ENCODE peak calls at places on chromosomes 1 and 21, in ten cellular contexts. D is cardiac muscle cell, X is PC-3, P is psoas muscle, T is T-helper 2 cell, S is astrocyte of the spinal cord, Y is GM12878, R is caudate nucleus, J is GM12891, U is cardiac fibroblast. C is an unnamed sample.

GRCh38 chr1:92408825-92409224 is 77.9 kb downstream of the GFI1 start:
- DNase-seq in P (no peak), U (peak), X (peak), S (peak), R (no peak), J (no peak), Y (no peak), T (no peak), D (peak), C (no peak)

GRCh38 chr21:45034556-45035476 is 39.6 kb upstream of the ADARB1 start:
- DNase-seq in X (no peak), U (no peak), Y (no peak), T (no peak), R (no peak), J (no peak), D (no peak), S (no peak), P (no peak), C (no peak)

GRCh38 chr1:41883507-41883906 is 35.2 kb downstream of the HIVEP3 start:
- DNase-seq in J (no peak), R (no peak), S (no peak), U (no peak), Y (no peak), D (no peak), X (no peak), P (no peak), T (no peak), C (no peak)

GRCh38 chr1:119646521-119647227 is 1.4 kb downstream of the ZNF697 start:
- DNase-seq in R (no peak), X (peak), P (no peak), J (no peak), U (peak), Y (no peak), S (peak), D (peak), T (no peak), C (no peak)

GRCh38 chr1:68173283-68174172 is 58.8 kb downstream of the WLS start:
- DNase-seq in J (no peak), U (peak), R (no peak), S (peak), P (no peak), T (no peak), X (peak), Y (no peak), D (peak), C (no peak)

GRCh38 chr1:176450526-176450925 is 12.4 kb upstream of the PAPPA2 start:
- DNase-seq in T (no peak), R (no peak), S (no peak), U (no peak), J (no peak), D (no peak), X (peak), P (no peak), Y (no peak), C (no peak)

GRCh38 chr1:165011947-165012346 is 344.6 kb downstream of the LMX1A start:
- DNase-seq in P (no peak), J (no peak), S (no peak), X (no peak), T (no peak), U (no peak), D (no peak), R (no peak), Y (no peak), C (no peak)

GRCh38 chr1:164803366-164803765 is 244.4 kb downstream of the PBX1 start:
- DNase-seq in Y (no peak), D (peak), X (no peak), T (no peak), J (no peak), R (no peak), P (no peak), S (peak), U (no peak), C (no peak)

GRCh38 chr1:226938903-226939438 is 1.1 kb upstream of the COQ8A start:
- DNase-seq in P (no peak), T (no peak), Y (no peak), X (peak), R (no peak), S (peak), U (peak), J (no peak), D (peak), C (no peak)

GRCh38 chr21:31630062-31630711 is 29.3 kb upstream of the SOD1 start:
- DNase-seq in X (peak), J (no peak), Y (no peak), R (no peak), D (peak), T (no peak), U (peak), P (no peak), S (peak), C (no peak)

GRCh38 chr1:153968000-153968363 is 280 bp downstream of the CREB3L4 start:
- DNase-seq in U (no peak), D (no peak), Y (no peak), P (peak), T (no peak), S (no peak), J (no peak), X (peak), R (no peak), C (no peak)

GRCh38 chr1:174166530-174167328 is 7.4 kb downstream of the RABGAP1L start:
- DNase-seq in U (no peak), D (no peak), T (no peak), R (no peak), Y (no peak), S (no peak), J (no peak), P (no peak), X (no peak), C (no peak)

GRCh38 chr1:54477153-54477561 is 70.9 kb upstream of the ACOT11 start:
- DNase-seq in S (no peak), D (no peak), R (no peak), X (no peak), U (no peak), J (no peak), T (no peak), P (no peak), Y (no peak), C (no peak)

GRCh38 chr1:225412301-225412700 is 15.5 kb downstream of the LBR start:
- DNase-seq in D (no peak), S (no peak), X (no peak), U (no peak), R (no peak), J (no peak), P (no peak), Y (no peak), T (no peak), C (no peak)

GRCh38 chr1:52702886-52703787 is 5.0 kb upstream of the COA7 start:
- DNase-seq in X (peak), S (peak), J (peak), U (peak), T (peak), Y (peak), D (peak), R (peak), P (peak), C (peak)

GRCh38 chr21:34889287-34889536 is 159.9 kb downstream of the RUNX1 start:
- DNase-seq in U (peak), R (no peak), D (peak), Y (no peak), S (peak), X (peak), T (peak), J (no peak), P (peak), C (peak)

GRCh38 chr1:24562625-24563024 is 6.7 kb downstream of the NCMAP start:
- DNase-seq in U (no peak), R (no peak), Y (no peak), P (no peak), D (no peak), T (no peak), S (no peak), X (peak), J (no peak), C (no peak)

GRCh38 chr1:9722378-9722749 is 70.8 kb downstream of the PIK3CD start:
- DNase-seq in R (no peak), T (no peak), P (no peak), S (no peak), Y (no peak), D (no peak), U (no peak), X (no peak), J (no peak), C (no peak)

GRCh38 chr1:174324493-174324892 is 123.3 kb upstream of the GPR52 start:
- DNase-seq in Y (no peak), D (no peak), S (no peak), U (no peak), P (no peak), R (no peak), X (no peak), T (no peak), J (no peak), C (no peak)

GRCh38 chr1:21342961-21343838 is 52.9 kb upstream of the ECE1 start:
- DNase-seq in U (no peak), T (no peak), D (no peak), Y (no peak), S (no peak), P (no peak), R (no peak), X (no peak), J (no peak), C (no peak)

GRCh38 chr1:68107771-68108170 is 57.3 kb upstream of the DIRAS3 start:
- DNase-seq in R (no peak), P (no peak), J (no peak), X (peak), D (peak), S (no peak), U (peak), Y (no peak), T (no peak), C (no peak)

GRCh38 chr1:97307151-97307550 is 585.6 kb downstream of the PTBP2 start:
- DNase-seq in U (no peak), R (no peak), T (no peak), S (no peak), J (no peak), Y (no peak), D (no peak), X (no peak), P (no peak), C (no peak)

GRCh38 chr1:52423771-52424170 is 19.4 kb downstream of the PRPF38A start:
- DNase-seq in T (peak), R (no peak), D (no peak), P (no peak), X (no peak), Y (no peak), S (no peak), J (no peak), U (no peak), C (peak)

GRCh38 chr1:33180226-33181037 is 1.4 kb downstream of the TRIM62 start:
- DNase-seq in R (peak), T (peak), D (peak), Y (peak), X (peak), J (peak), U (peak), S (peak), P (peak), C (peak)

GRCh38 chr1:70930062-70930461 is 117.6 kb downstream of the PTGER3 start:
- DNase-seq in R (no peak), P (no peak), T (no peak), S (no peak), J (no peak), Y (no peak), D (no peak), X (no peak), U (no peak), C (no peak)

GRCh38 chr1:37102656-37103382 is 68.5 kb upstream of the GRIK3 start:
- DNase-seq in T (no peak), S (no peak), D (no peak), Y (no peak), P (no peak), X (no peak), R (no peak), U (no peak), J (no peak), C (no peak)

C was measured in CD4-positive, alpha-beta T cell.